ENCODE peak calls at places on chromosomes 4 and X, in four cellular contexts. V is GM23338, K is HCT116, J is neuronal stem cell. E is an unnamed sample.

GRCh38 chrX:11792461-11793421 is 34.7 kb downstream of the MSL3 start:
- DNase-seq in V (no peak), K (no peak), J (no peak), E (no peak)

GRCh38 chrX:8289523-8289922 is 118.5 kb upstream of the VCX2 start:
- DNase-seq in V (no peak), K (no peak), J (no peak), E (no peak)

GRCh38 chr4:38562751-38563198 is 101.2 kb upstream of the KLF3 start:
- DNase-seq in V (no peak), K (no peak), J (no peak), E (peak)

GRCh38 chr4:21949073-21949457 is 493 bp upstream of the KCNIP4 start:
- DNase-seq in V (peak), K (no peak), J (peak), E (no peak)

GRCh38 chr4:184347251-184348239 is 126.8 kb downstream of the IRF2 start:
- DNase-seq in V (peak), K (no peak), J (peak), E (peak)

GRCh38 chr4:48727666-48728459 is 52.2 kb downstream of the FRYL start:
- DNase-seq in V (peak), K (no peak), J (no peak), E (no peak)

GRCh38 chr4:88138561-88138960 is 19.9 kb downstream of the ABCG2 start:
- DNase-seq in V (no peak), K (no peak), J (no peak), E (peak)

GRCh38 chr4:82779032-82779431 is 19.6 kb downstream of the SCD5 start:
- DNase-seq in V (no peak), K (no peak), J (no peak), E (no peak)

GRCh38 chr4:39635023-39635422 is 3.6 kb downstream of the SMIM14 start:
- DNase-seq in V (peak), K (no peak), J (no peak), E (no peak)

GRCh38 chrX:100931218-100931924 is 2.7 kb upstream of the XKRX start:
- DNase-seq in V (no peak), K (no peak), J (no peak), E (no peak)

GRCh38 chr4:143407475-143407874 is 70.8 kb downstream of the GAB1 start:
- DNase-seq in V (no peak), K (no peak), J (no peak), E (peak)

GRCh38 chr4:13233755-13234154 is 250.4 kb downstream of the RAB28 start:
- DNase-seq in V (no peak), K (no peak), J (no peak), E (no peak)

GRCh38 chr4:171846893-171847292 is 33.7 kb downstream of the GALNTL6 start:
- DNase-seq in V (no peak), K (no peak), J (no peak), E (no peak)

GRCh38 chr4:139720806-139721205 is 55.2 kb downstream of the MGST2 start:
- DNase-seq in V (no peak), K (no peak), J (no peak), E (peak)

GRCh38 chrX:8284131-8284530 is 113.1 kb upstream of the VCX2 start:
- DNase-seq in V (no peak), K (no peak), J (no peak), E (no peak)

GRCh38 chrX:57871463-57871862 is 38.8 kb downstream of the ZXDA start:
- DNase-seq in V (no peak), K (no peak), J (no peak), E (no peak)

GRCh38 chr4:76997454-76997853 is 47.9 kb downstream of the SEPTIN11 start:
- DNase-seq in V (no peak), K (no peak), J (no peak), E (no peak)

GRCh38 chr4:68375667-68376559 is 26.0 kb upstream of the YTHDC1 start:
- DNase-seq in V (peak), K (peak), J (peak), E (peak)

GRCh38 chrX:26778320-26778888 is 562.4 kb downstream of the MAGEB5 start:
- DNase-seq in V (peak), K (peak), J (peak), E (no peak)

GRCh38 chr4:113872426-113873260 is 106.8 kb downstream of the ARSJ start:
- DNase-seq in V (no peak), K (no peak), J (no peak), E (no peak)

DNA sequence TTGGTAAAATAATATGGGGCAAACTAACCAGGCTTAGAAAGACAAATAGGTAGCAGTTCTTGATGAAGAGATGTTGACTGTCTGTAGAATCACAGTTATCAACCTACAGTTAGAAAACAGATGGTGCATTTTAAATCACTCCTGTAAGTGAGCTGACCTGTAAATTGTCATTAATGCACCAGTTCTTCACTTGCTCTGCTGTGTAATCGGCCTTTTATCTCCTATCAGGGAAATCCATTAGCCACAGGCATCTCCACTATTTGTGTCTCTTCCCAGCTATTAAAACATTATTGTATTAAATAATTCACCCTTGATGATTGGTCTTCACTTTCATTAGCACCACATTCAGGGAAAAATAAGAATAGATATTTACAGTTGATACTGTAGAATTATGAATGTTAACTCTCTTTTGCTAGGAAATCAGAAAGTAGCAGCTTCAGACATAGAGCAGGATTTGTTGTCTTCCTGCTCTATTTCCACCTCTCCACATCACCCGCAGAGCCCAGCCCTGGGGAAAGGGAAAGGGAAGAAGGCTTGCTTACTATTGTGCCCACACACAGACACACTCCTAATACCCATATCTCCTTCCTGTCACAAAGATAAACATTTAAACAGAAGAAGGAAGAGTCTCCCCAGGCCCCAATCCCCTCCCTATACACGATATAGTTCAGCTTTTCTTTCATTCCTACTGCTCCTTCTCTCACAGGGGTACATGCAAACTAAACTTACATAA is 97.1 kb downstream of the REELD1 start:
- DNase-seq in V (no peak), K (no peak), J (no peak), E (no peak)
- H3K4me2 ChIP-seq in V (no peak), K (no peak), J (no peak), E (no peak)

GRCh38 chrX:147911192-147912022 is at the start of gene FMR1:
- DNase-seq in V (peak), K (peak), J (peak), E (peak)
- H3K4me2 ChIP-seq in V (peak), K (peak), J (peak), E (peak)

DNA sequence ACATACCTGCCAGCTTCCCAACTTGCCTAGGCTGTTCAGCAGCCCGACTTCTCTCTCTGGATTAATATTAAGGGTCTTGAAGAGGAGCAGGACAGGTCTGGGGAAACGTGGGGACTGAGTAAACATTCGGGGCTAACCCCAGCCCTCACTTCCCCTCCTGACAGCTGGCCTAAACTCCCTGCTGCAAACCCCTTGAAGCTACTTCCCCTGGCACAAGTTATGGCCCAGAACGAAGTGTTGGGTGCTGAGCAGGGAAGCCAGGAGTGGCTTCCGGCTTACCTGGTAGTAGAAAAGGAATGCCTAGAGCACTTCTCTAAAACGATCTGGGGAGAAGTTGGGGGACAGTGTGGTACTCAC is 200.0 kb downstream of the BCOR start:
- DNase-seq in V (no peak), K (no peak), J (no peak), E (no peak)
- H3K4me2 ChIP-seq in V (no peak), K (no peak), J (no peak), E (no peak)

GRCh38 chr4:73440653-73441052 is 4.6 kb downstream of the AFP start:
- DNase-seq in V (no peak), K (no peak), J (no peak), E (no peak)

GRCh38 chr4:73439445-73439844 is 3.4 kb downstream of the AFP start:
- DNase-seq in V (no peak), K (no peak), J (no peak), E (no peak)

GRCh38 chr4:73443224-73443623 is 7.2 kb downstream of the AFP start:
- DNase-seq in V (no peak), K (no peak), J (no peak), E (no peak)

GRCh38 chr4:73439991-73440390 is 4.0 kb downstream of the AFP start:
- DNase-seq in V (no peak), K (no peak), J (no peak), E (no peak)

DNA sequence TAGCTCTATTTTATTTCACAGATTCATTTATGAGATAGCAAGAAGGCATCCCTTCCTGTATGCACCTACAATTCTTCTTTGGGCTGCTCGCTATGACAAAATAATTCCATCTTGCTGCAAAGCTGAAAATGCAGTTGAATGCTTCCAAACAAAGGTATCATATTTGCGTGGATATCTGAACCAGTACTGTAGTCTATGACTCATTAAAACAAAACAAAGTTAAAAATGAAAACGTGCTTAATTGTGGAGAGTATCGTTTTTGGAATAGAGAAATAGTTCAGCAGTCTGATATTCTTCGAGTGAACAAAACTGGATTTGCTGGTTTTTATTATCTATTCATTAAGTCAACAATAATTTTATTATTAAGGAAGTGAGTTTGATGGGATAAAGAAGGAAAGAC is 6.3 kb downstream of the AFP start:
- DNase-seq in V (no peak), K (no peak), J (no peak), E (no peak)
- H3K4me2 ChIP-seq in V (no peak), K (no peak), J (no peak), E (no peak)

GRCh38 chr4:84966382-84967291 is at the start of gene WDFY3:
- DNase-seq in V (peak), K (peak), J (peak), E (peak)

GRCh38 chr4:84964995-84965557 is 1.4 kb downstream of the WDFY3 start:
- DNase-seq in V (no peak), K (no peak), J (no peak), E (no peak)

GRCh38 chr4:84968936-84969335 is 2.4 kb upstream of the WDFY3 start:
- DNase-seq in V (no peak), K (no peak), J (no peak), E (no peak)

GRCh38 chr4:84965558-84966381 is 720 bp downstream of the WDFY3 start:
- DNase-seq in V (peak), K (no peak), J (peak), E (peak)

GRCh38 chr4:84967292-84967651 is 782 bp upstream of the WDFY3 start:
- DNase-seq in V (no peak), K (no peak), J (no peak), E (peak)
- H3K4me2 ChIP-seq in V (peak), K (peak), J (peak), E (peak)

DNA sequence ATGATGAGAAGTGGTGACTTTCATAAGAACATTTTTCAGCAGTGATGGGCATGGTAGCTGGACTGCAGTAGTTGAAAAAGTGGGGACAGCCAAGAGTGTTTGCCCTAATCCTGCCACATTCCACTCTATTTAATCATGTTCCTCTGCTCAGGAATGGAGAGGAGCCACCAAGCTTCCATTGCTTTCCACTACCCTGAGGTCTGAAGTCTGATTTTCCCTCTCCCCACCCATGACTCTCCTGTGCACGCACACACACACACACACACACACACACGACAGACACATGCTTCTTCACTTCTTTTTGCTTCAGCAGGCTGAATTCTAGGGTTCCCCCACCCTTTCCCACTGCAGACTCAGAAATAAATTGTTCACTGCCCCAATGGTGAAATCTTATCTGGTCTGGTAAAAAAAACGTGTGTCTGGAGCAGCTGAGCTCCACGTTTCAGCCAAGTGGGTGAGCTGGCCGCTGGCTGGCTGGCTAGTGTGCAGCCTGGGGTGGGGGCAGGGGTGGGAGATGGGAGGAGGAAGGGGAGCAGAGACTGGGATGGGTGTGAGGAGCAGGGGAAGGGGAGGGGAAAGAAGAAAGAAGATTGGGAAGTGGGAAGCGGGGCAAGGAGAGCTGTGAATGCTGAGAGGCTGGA is 142.7 kb upstream of the NALF2 start:
- DNase-seq in V (no peak), K (no peak), J (no peak), E (no peak)
- H3K4me2 ChIP-seq in V (no peak), K (no peak), J (no peak), E (no peak)

DNA sequence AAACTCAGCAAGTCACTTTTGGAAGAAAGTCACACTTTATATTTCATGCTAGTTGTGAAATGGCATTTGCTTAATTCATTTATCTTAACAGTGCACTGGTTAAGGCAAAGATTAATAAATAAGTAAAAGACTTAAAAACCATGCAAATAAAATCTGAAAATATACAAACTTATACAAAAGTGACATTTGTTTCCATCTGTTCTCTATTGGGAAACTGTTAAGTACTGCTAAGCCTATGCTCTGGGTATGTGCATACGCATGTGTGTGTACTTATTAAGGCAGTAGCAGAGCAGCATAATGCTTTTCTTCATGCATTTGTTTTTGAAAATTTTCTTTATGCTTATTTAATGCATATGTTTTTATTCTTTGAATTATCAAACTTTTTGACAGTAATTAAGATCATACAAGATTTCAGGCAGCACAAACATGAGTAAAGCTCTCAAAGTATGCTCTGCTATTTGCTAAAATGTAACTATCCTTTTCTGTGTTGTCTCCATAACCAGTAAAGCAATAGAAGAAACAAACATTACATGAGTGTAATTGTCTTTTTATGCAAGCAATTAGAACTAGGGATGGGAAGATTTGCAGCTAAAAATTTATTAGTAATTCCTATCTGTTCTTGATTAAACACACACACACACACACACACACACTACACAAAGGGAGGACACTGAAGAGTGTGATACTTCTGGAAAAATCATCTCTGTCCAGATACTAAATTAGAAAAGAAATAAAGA is 512.8 kb downstream of the FAT4 start:
- DNase-seq in V (no peak), K (no peak), J (no peak), E (no peak)
- H3K4me2 ChIP-seq in V (no peak), K (no peak), J (no peak), E (no peak)

GRCh38 chr4:7191546-7192251 is 639 bp upstream of the SORCS2 start:
- DNase-seq in V (no peak), K (no peak), J (no peak), E (no peak)
- H3K4me2 ChIP-seq in V (peak), K (peak), J (peak), E (peak)

DNA sequence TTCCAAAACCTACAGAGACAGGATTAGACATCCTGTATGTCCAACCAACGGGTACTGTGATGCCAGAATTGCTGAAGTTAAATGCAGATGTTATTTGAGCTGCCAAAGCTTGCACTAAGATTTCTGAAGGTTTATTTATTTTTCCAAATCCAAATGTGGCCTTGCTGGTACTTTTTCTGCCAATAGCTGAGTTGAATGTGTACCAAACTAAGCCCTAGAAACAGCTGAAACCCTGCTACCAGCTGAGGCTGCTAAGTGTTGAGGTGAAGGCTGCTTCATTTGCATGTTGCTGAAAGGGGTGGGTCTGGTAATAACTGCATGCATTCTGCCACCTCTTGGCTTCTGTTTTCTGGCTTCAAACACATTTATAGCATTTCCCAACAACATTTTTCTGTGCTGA is 366.5 kb downstream of the FAT4 start:
- DNase-seq in V (no peak), K (no peak), J (no peak), E (no peak)
- H3K4me2 ChIP-seq in V (no peak), K (no peak), J (no peak), E (no peak)

DNA sequence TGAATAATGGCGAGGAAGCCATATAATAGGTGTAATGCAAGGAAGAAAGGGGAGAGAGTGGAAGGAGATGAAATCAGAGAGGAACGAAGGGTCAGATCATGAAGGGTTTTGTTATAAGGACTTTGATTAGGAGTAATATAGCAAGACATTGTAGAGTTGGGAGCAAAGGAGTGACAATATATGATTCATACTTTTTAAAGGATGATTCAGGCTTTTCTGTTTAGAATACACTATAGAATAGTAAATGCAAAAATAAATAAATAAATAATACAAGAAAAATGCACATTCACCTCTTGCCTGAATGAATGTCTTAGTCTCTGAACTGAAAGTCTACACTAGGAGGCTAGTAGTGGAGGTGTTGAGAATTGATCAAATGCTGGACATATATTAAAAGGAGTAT is 1524.4 kb upstream of the AGA start:
- DNase-seq in V (no peak), K (no peak), J (no peak), E (no peak)
- H3K4me2 ChIP-seq in V (no peak), K (no peak), J (no peak), E (no peak)